ENCODE peak calls at places on chromosomes 11 and 22, in nine cellular contexts. T is Calu3; Q is central memory CD4-positive, alpha-beta T cell; R is AG04449; S is AG10803; I is H54; E is AML-193; V is T-helper 17 cell; P is T-helper 9 cell. C is an unnamed sample.

GRCh38 chr11:22416462-22416861 is 78.3 kb downstream of the SLC17A6 start:
- DNase-seq in I (no peak), S (peak), T (no peak), R (no peak), V (no peak), Q (no peak), P (no peak), E (no peak), C (no peak)

GRCh38 chr11:108620958-108621772 is 27.6 kb upstream of the EXPH5 start:
- DNase-seq in R (no peak), V (no peak), S (no peak), T (no peak), E (no peak), I (no peak), P (no peak), Q (no peak), C (no peak)

GRCh38 chr11:17547051-17547577 is at the start of gene OTOG:
- DNase-seq in E (no peak), P (no peak), I (no peak), R (no peak), V (no peak), S (no peak), Q (no peak), T (peak), C (no peak)

GRCh38 chr11:61579398-61580291 is 1.2 kb downstream of the SYT7 start:
- DNase-seq in T (no peak), R (no peak), Q (no peak), V (no peak), P (no peak), E (no peak), S (no peak), I (no peak), C (no peak)

GRCh38 chr22:42959472-42960145 is 55.3 kb downstream of the PACSIN2 start:
- DNase-seq in Q (no peak), T (peak), P (no peak), E (peak), V (no peak), S (peak), R (no peak), I (no peak), C (peak)

GRCh38 chr11:127862406-127862805 is 725.0 kb downstream of the ETS1 start:
- DNase-seq in I (no peak), P (no peak), T (no peak), Q (no peak), R (no peak), S (peak), E (no peak), V (no peak), C (no peak)

GRCh38 chr11:2578006-2578933 is 121.5 kb downstream of the KCNQ1OT1 start:
- DNase-seq in Q (no peak), I (no peak), T (no peak), R (no peak), S (no peak), V (no peak), P (no peak), E (no peak), C (no peak)

GRCh38 chr22:27863556-27863955 is 55.5 kb downstream of the PITPNB start:
- DNase-seq in P (no peak), S (no peak), R (no peak), I (no peak), Q (no peak), T (no peak), E (no peak), V (no peak), C (no peak)

GRCh38 chr11:20057055-20057943 is 103.0 kb downstream of the DBX1 start:
- DNase-seq in I (no peak), E (no peak), V (no peak), Q (no peak), S (peak), T (no peak), R (no peak), P (no peak), C (no peak)

GRCh38 chr11:4095509-4096230 is 1.1 kb downstream of the RRM1 start:
- DNase-seq in E (peak), V (no peak), P (no peak), Q (no peak), T (no peak), I (peak), S (peak), R (peak), C (peak)

GRCh38 chr11:1230456-1231395 is 7.9 kb downstream of the MUC5B start:
- DNase-seq in I (no peak), Q (no peak), E (no peak), P (no peak), S (no peak), R (no peak), T (no peak), V (no peak), C (no peak)

GRCh38 chr22:47788461-47788860 is 1026.0 kb downstream of the TBC1D22A start:
- DNase-seq in P (no peak), T (no peak), Q (no peak), V (no peak), S (no peak), I (no peak), E (no peak), R (no peak), C (no peak)

GRCh38 chr11:122095950-122096942 is 19.8 kb downstream of the BLID start:
- DNase-seq in E (no peak), V (no peak), I (no peak), Q (no peak), T (no peak), P (no peak), S (peak), R (no peak), C (no peak)

GRCh38 chr11:18632841-18633240 is 1.3 kb downstream of the SPTY2D1 start:
- DNase-seq in R (no peak), S (no peak), I (no peak), T (no peak), E (no peak), V (no peak), Q (no peak), P (no peak), C (no peak)

GRCh38 chr11:35144103-35144741 is 5.3 kb downstream of the CD44 start:
- DNase-seq in S (peak), P (peak), I (no peak), T (peak), V (peak), Q (peak), E (peak), R (no peak), C (no peak)

GRCh38 chr11:63795066-63795465 is 18.2 kb upstream of the SPINDOC start:
- DNase-seq in E (no peak), Q (no peak), S (no peak), R (no peak), V (no peak), T (no peak), I (no peak), P (no peak), C (no peak)

GRCh38 chr22:29380032-29380781 is 8.2 kb downstream of the AP1B1 start:
- DNase-seq in V (no peak), R (no peak), Q (no peak), S (peak), T (no peak), E (no peak), I (no peak), P (no peak), C (no peak)

GRCh38 chr11:11163256-11163655 is 189.8 kb downstream of the CSNK2A3 start:
- DNase-seq in V (no peak), T (peak), S (no peak), P (no peak), E (no peak), I (peak), R (no peak), Q (no peak), C (no peak)

GRCh38 chr11:94885133-94885532 is 88.2 kb downstream of the CWC15 start:
- DNase-seq in R (no peak), Q (no peak), E (no peak), P (no peak), V (no peak), S (peak), I (no peak), T (no peak), C (no peak)

GRCh38 chr11:1225386-1226225 is 2.7 kb downstream of the MUC5B start:
- DNase-seq in T (no peak), S (no peak), V (no peak), R (no peak), I (no peak), P (no peak), Q (no peak), E (no peak), C (no peak)

GRCh38 chr22:33409134-33409533 is 351.0 kb upstream of the SYN3 start:
- DNase-seq in S (no peak), Q (no peak), T (no peak), I (no peak), V (no peak), E (no peak), P (no peak), R (no peak), C (no peak)

GRCh38 chr22:33519974-33520903 is 400.0 kb downstream of the LARGE1 start:
- DNase-seq in R (no peak), Q (no peak), E (no peak), T (no peak), I (no peak), V (no peak), S (no peak), P (no peak), C (no peak)

GRCh38 chr22:40512426-40513136 is 123.9 kb downstream of the MRTFA start:
- DNase-seq in V (no peak), S (peak), Q (no peak), P (no peak), T (no peak), R (peak), I (no peak), E (no peak), C (no peak)

GRCh38 chr11:69213315-69213714 is 57.6 kb downstream of the SMIM38 start:
- DNase-seq in Q (no peak), R (no peak), I (no peak), V (no peak), S (no peak), P (no peak), T (no peak), E (no peak), C (no peak)

GRCh38 chr22:43812890-43813289 is 785 bp upstream of the EFCAB6 start:
- DNase-seq in V (no peak), R (no peak), Q (no peak), E (no peak), I (no peak), T (no peak), S (no peak), P (no peak), C (no peak)

GRCh38 chr11:33942954-33943353 is 51.1 kb upstream of the LMO2 start:
- DNase-seq in Q (no peak), T (no peak), V (no peak), I (peak), P (no peak), R (no peak), E (no peak), S (peak), C (peak)

GRCh38 chr11:104968365-104968855 is at the start of gene CASP4:
- DNase-seq in V (no peak), E (peak), Q (peak), I (no peak), T (peak), P (no peak), S (peak), R (peak), C (peak)

GRCh38 chr11:110935018-110935640 is 222.9 kb upstream of the ARHGAP20 start:
- DNase-seq in V (no peak), R (no peak), Q (no peak), I (no peak), E (no peak), T (no peak), P (no peak), S (no peak), C (no peak)

GRCh38 chr11:75174348-75174747 is 23.4 kb downstream of the SLCO2B1 start:
- DNase-seq in Q (no peak), S (no peak), T (no peak), V (no peak), R (no peak), I (no peak), P (no peak), E (no peak), C (no peak)

GRCh38 chr11:121449626-121450025 is 2.5 kb upstream of the SORL1 start:
- DNase-seq in Q (no peak), P (no peak), V (no peak), S (no peak), I (no peak), E (no peak), T (no peak), R (no peak), C (no peak)

GRCh38 chr11:134752526-134752925 is 340.5 kb upstream of the B3GAT1 start:
- DNase-seq in E (no peak), T (no peak), P (no peak), I (no peak), S (no peak), V (no peak), Q (no peak), R (no peak), C (no peak)

GRCh38 chr11:66976048-66976467 is 954 bp downstream of the C11orf86 start:
- DNase-seq in E (no peak), P (no peak), T (peak), S (no peak), I (no peak), R (no peak), V (no peak), Q (no peak), C (no peak)

GRCh38 chr11:116928845-116929244 is 91.4 kb upstream of the APOA1 start:
- DNase-seq in E (no peak), S (no peak), P (no peak), R (no peak), T (no peak), Q (no peak), V (no peak), I (no peak), C (no peak)